ENCODE peak calls at places on chromosomes 4 and X, in six cellular contexts. Q is GM23248, G is right lobe of liver, P is tibial artery, D is pancreas, B is heart right ventricle. T is an unnamed sample.

GRCh38 chrX:72381439-72382198 is 75.9 kb upstream of the CITED1 start:
- DNase-seq in Q (no peak), G (no peak), P (no peak), D (peak), B (no peak), T (no peak)

GRCh38 chrX:70476934-70477733 is 32.5 kb downstream of the DLG3 start:
- DNase-seq in Q (peak), G (no peak), P (peak), D (peak), B (peak), T (no peak)

GRCh38 chr4:71050809-71051208 is 57.4 kb downstream of the DCK start:
- DNase-seq in Q (peak), G (no peak), P (no peak), D (no peak), B (no peak), T (no peak)

GRCh38 chr4:47313396-47313795 is 150.1 kb downstream of the COMMD8 start:
- DNase-seq in Q (no peak), G (no peak), P (no peak), D (no peak), B (no peak), T (no peak)

GRCh38 chr4:63315651-63316050 is 1093.6 kb downstream of the TECRL start:
- DNase-seq in Q (no peak), G (no peak), P (no peak), D (no peak), B (no peak), T (no peak)

GRCh38 chr4:69054578-69055200 is 41.6 kb upstream of the UGT2B7 start:
- DNase-seq in Q (peak), G (no peak), P (no peak), D (no peak), B (no peak), T (no peak)

GRCh38 chr4:27791640-27792039 is 931.0 kb downstream of the STIM2 start:
- DNase-seq in Q (peak), G (no peak), P (no peak), D (no peak), B (no peak), T (no peak)

GRCh38 chrX:17613979-17614572 is 123.2 kb upstream of the SCML1 start:
- DNase-seq in Q (no peak), G (no peak), P (no peak), D (peak), B (no peak), T (no peak)

GRCh38 chrX:133723930-133724329 is 261.5 kb downstream of the GPC3 start:
- DNase-seq in Q (no peak), G (no peak), P (no peak), D (no peak), B (no peak), T (no peak)

GRCh38 chrX:9525511-9526248 is 60.8 kb downstream of the TBL1X start:
- DNase-seq in Q (no peak), G (no peak), P (no peak), D (no peak), B (no peak), T (peak)

GRCh38 chr4:76430519-76431388 is 4.3 kb upstream of the SHROOM3 start:
- DNase-seq in Q (peak), G (no peak), P (no peak), D (no peak), B (no peak), T (no peak)

GRCh38 chr4:25722964-25723363 is 67.3 kb downstream of the SLC34A2 start:
- DNase-seq in Q (no peak), G (no peak), P (no peak), D (no peak), B (no peak), T (no peak)

GRCh38 chr4:14650127-14650526 is 352.2 kb upstream of the CPEB2 start:
- DNase-seq in Q (peak), G (no peak), P (no peak), D (no peak), B (no peak), T (no peak)

GRCh38 chrX:136835761-136836160 is 44.8 kb downstream of the RBMX start:
- DNase-seq in Q (no peak), G (no peak), P (no peak), D (no peak), B (no peak), T (no peak)

GRCh38 chr4:128393111-128393704 is 105.6 kb upstream of the PGRMC2 start:
- DNase-seq in Q (peak), G (no peak), P (no peak), D (no peak), B (peak), T (no peak)

GRCh38 chrX:119790977-119791436 is 423 bp downstream of the RPL39 start:
- DNase-seq in Q (peak), G (no peak), P (peak), D (peak), B (peak), T (no peak)

GRCh38 chrX:39766085-39766726 is 331.6 kb downstream of the BCOR start:
- DNase-seq in Q (no peak), G (no peak), P (no peak), D (no peak), B (no peak), T (no peak)

GRCh38 chrX:70592091-70592490 is 147.5 kb downstream of the DLG3 start:
- DNase-seq in Q (peak), G (no peak), P (no peak), D (no peak), B (no peak), T (no peak)

DNA sequence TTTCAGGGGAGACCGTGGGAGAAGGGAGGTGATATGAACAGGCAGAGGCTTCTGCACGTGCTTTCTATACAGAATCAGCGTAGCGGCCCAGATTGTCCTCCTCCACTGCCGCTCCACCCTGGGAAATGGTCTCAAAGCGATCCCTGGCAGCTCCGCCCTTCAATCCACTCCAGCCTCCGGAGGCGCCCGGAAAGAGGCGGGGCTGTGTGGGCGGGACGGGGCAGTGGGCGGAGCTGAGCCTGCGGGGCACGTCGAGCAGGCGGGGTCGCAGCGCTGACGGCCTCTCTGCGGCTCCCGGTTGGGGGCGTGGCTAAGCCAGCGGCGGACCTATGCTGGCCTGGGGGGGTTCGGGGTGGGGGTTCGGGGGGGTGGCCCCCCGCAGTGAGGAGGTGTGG is 210 bp upstream of the SMIM10L2A start:
- DNase-seq in Q (peak), G (peak), P (peak), D (peak), B (peak), T (no peak)
- H3K4me3 ChIP-seq in Q (no peak), G (peak), P (peak), D (peak), B (peak), T (peak)

GRCh38 chr4:168784786-168785461 is 225.1 kb downstream of the CBR4 start:
- DNase-seq in Q (no peak), G (no peak), P (no peak), D (no peak), B (no peak), T (peak)

GRCh38 chr4:168787334-168787733 is 222.7 kb downstream of the CBR4 start:
- DNase-seq in Q (no peak), G (no peak), P (no peak), D (no peak), B (no peak), T (no peak)

GRCh38 chr4:168791376-168791775 is 218.7 kb downstream of the CBR4 start:
- DNase-seq in Q (no peak), G (no peak), P (no peak), D (no peak), B (no peak), T (peak)

GRCh38 chr4:168790898-168791297 is 219.2 kb downstream of the CBR4 start:
- DNase-seq in Q (no peak), G (no peak), P (no peak), D (no peak), B (no peak), T (no peak)

GRCh38 chr4:168787801-168788200 is 222.3 kb downstream of the CBR4 start:
- DNase-seq in Q (no peak), G (no peak), P (no peak), D (no peak), B (no peak), T (peak)
- H3K4me3 ChIP-seq in Q (no peak), G (no peak), P (no peak), D (no peak), B (no peak), T (no peak)

GRCh38 chr4:183798249-183798920 is 106.7 kb upstream of the STOX2 start:
- DNase-seq in Q (no peak), G (no peak), P (no peak), D (peak), B (no peak), T (no peak)
- H3K4me3 ChIP-seq in Q (no peak), G (peak), P (peak), D (peak), B (peak), T (peak)

GRCh38 chr4:154591890-154592289 is 1.3 kb upstream of the FGA start:
- DNase-seq in Q (no peak), G (no peak), P (no peak), D (no peak), B (no peak), T (no peak)
- H3K4me3 ChIP-seq in Q (no peak), G (peak), P (no peak), D (no peak), B (no peak), T (no peak)

GRCh38 chr4:3007724-3008123 is 44.4 kb downstream of the GRK4 start:
- DNase-seq in Q (no peak), G (no peak), P (no peak), D (no peak), B (no peak), T (no peak)
- H3K4me3 ChIP-seq in Q (no peak), G (no peak), P (no peak), D (no peak), B (no peak), T (no peak)

DNA sequence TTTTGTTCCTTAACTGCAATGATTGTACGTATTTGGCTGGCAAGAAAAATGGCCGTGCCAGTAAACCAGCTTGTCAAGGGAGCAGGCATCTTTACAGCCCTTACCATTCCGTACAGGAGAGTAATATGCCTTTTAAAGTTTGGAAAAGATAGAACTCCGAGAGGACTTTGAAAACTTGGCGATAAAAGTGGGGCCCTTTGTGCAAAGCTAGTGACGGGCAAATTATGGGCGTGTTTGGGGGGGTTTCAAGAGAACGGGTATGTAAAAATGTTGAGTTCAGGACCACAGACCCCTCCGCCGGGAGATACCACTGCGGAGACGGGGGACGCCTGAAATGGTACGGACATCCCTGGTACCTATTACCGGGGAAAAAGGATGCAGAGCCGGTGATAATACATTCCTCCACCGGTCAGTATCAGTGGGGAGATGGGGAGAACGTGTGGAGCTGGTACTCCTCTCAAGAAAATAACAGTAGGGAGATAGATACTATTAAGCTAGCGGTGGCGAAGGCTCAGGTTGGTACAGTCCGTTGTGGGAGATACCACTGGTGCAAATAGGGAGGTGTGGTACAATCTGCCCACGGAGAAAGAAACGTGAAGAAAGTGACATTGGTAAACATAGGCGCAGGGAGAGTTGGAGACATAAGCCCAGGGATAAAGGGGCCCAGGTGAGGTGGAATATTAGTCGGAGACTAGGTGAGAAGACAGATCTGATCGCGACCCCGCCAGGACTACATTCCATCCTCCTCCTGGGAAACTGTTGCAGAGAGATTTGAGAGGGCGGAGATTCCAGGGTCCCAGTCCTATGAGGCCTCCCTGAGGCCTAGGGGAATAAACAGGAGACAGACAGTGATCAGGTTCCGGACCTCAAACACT is 14.5 kb downstream of the SPACA5 start:
- DNase-seq in Q (peak), G (peak), P (peak), D (peak), B (peak), T (no peak)
- H3K4me3 ChIP-seq in Q (peak), G (peak), P (peak), D (peak), B (peak), T (peak)

GRCh38 chr4:145260091-145260490 is 79.7 kb upstream of the OTUD4 start:
- DNase-seq in Q (no peak), G (no peak), P (no peak), D (no peak), B (no peak), T (no peak)
- H3K4me3 ChIP-seq in Q (no peak), G (no peak), P (no peak), D (no peak), B (no peak), T (no peak)

T was measured in coronary artery.